ENCODE peak calls at places on chromosomes 2 and 18, in eight cellular contexts. One of them, this sample, is unnamed.
A peak's percentile ranks its signal among the peaks of the same experiment; 100 is the strongest.

GRCh38 chr2:186437719-186438118 is 48.3 kb upstream of the ZC3H15 start:
- DNase-seq in prostate gland: no peak
- DNase-seq in stomach: no peak
- DNase-seq in mammary epithelial cell: no peak
- DNase-seq in PC-3: no peak
- DNase-seq in body of pancreas: no peak
- DNase-seq in neural progenitor cell: no peak
- DNase-seq in sigmoid colon: no peak
- DNase-seq in this sample: no peak

GRCh38 chr2:210429403-210430137 is 47.0 kb downstream of the LANCL1 start:
- DNase-seq in sigmoid colon: no peak
- DNase-seq in body of pancreas: no peak
- DNase-seq in PC-3: no peak
- DNase-seq in mammary epithelial cell: no peak
- DNase-seq in prostate gland: no peak
- DNase-seq in stomach: no peak
- DNase-seq in neural progenitor cell: no peak
- DNase-seq in this sample: no peak

GRCh38 chr2:117835990-117836760 is 21.7 kb downstream of the DDX18 start:
- DNase-seq in prostate gland: peak; percentile 71
- DNase-seq in PC-3: peak; percentile 35
- DNase-seq in body of pancreas: peak; percentile 83
- DNase-seq in sigmoid colon: peak; percentile 91
- DNase-seq in stomach: peak; percentile 76
- DNase-seq in mammary epithelial cell: peak; percentile 39
- DNase-seq in neural progenitor cell: peak; percentile 85
- DNase-seq in this sample: peak; percentile 90

GRCh38 chr2:200795044-200795443 is 16.7 kb upstream of the BZW1 start:
- DNase-seq in stomach: no peak
- DNase-seq in mammary epithelial cell: no peak
- DNase-seq in neural progenitor cell: peak; percentile 36
- DNase-seq in sigmoid colon: peak; percentile 68
- DNase-seq in prostate gland: no peak
- DNase-seq in body of pancreas: no peak
- DNase-seq in PC-3: no peak
- DNase-seq in this sample: peak; percentile 65

GRCh38 chr2:217789003-217789735 is 213.6 kb downstream of the TNS1 start:
- DNase-seq in PC-3: peak; percentile 78
- DNase-seq in neural progenitor cell: peak; percentile 80
- DNase-seq in mammary epithelial cell: peak; percentile 27
- DNase-seq in prostate gland: peak; percentile 71
- DNase-seq in sigmoid colon: peak; percentile 92
- DNase-seq in stomach: peak; percentile 86
- DNase-seq in body of pancreas: peak; percentile 86
- DNase-seq in this sample: peak; percentile 81

GRCh38 chr2:152115952-152116351 is 17.1 kb upstream of the CACNB4 start:
- DNase-seq in stomach: no peak
- DNase-seq in neural progenitor cell: no peak
- DNase-seq in sigmoid colon: no peak
- DNase-seq in body of pancreas: no peak
- DNase-seq in prostate gland: no peak
- DNase-seq in mammary epithelial cell: no peak
- DNase-seq in PC-3: peak; percentile 17
- DNase-seq in this sample: peak; percentile 38

GRCh38 chr2:206274434-206275273 is at the start of gene ZDBF2:
- DNase-seq in sigmoid colon: peak; percentile 69
- DNase-seq in body of pancreas: peak; percentile 64
- DNase-seq in PC-3: peak; percentile 38
- DNase-seq in neural progenitor cell: peak; percentile 89
- DNase-seq in stomach: peak; percentile 63
- DNase-seq in mammary epithelial cell: peak; percentile 49
- DNase-seq in prostate gland: peak; percentile 20
- DNase-seq in this sample: peak; percentile 81

GRCh38 chr2:46643493-46643892 is 164.1 kb downstream of the TMEM247 start:
- DNase-seq in PC-3: no peak
- DNase-seq in body of pancreas: no peak
- DNase-seq in prostate gland: no peak
- DNase-seq in stomach: no peak
- DNase-seq in sigmoid colon: no peak
- DNase-seq in neural progenitor cell: no peak
- DNase-seq in mammary epithelial cell: no peak
- DNase-seq in this sample: no peak

GRCh38 chr2:48445091-48445725 is 84.7 kb upstream of the STON1 start:
- DNase-seq in stomach: no peak
- DNase-seq in sigmoid colon: no peak
- DNase-seq in body of pancreas: no peak
- DNase-seq in mammary epithelial cell: peak; percentile 45
- DNase-seq in PC-3: peak; percentile 84
- DNase-seq in prostate gland: no peak
- DNase-seq in neural progenitor cell: no peak
- DNase-seq in this sample: no peak

GRCh38 chr2:72916743-72917137 is 579 bp upstream of the EMX1 start:
- DNase-seq in sigmoid colon: peak; percentile 61
- DNase-seq in body of pancreas: peak; percentile 14
- DNase-seq in stomach: no peak
- DNase-seq in PC-3: no peak
- DNase-seq in prostate gland: no peak
- DNase-seq in neural progenitor cell: peak; percentile 56
- DNase-seq in mammary epithelial cell: no peak
- DNase-seq in this sample: no peak

GRCh38 chr18:63309422-63309821 is 10.1 kb downstream of the BCL2 start:
- DNase-seq in PC-3: no peak
- DNase-seq in mammary epithelial cell: no peak
- DNase-seq in sigmoid colon: no peak
- DNase-seq in body of pancreas: no peak
- DNase-seq in neural progenitor cell: no peak
- DNase-seq in stomach: no peak
- DNase-seq in prostate gland: no peak
- DNase-seq in this sample: no peak

GRCh38 chr18:24792164-24792563 is 331.7 kb downstream of the HRH4 start:
- DNase-seq in mammary epithelial cell: no peak
- DNase-seq in prostate gland: no peak
- DNase-seq in sigmoid colon: no peak
- DNase-seq in stomach: no peak
- DNase-seq in body of pancreas: no peak
- DNase-seq in PC-3: no peak
- DNase-seq in neural progenitor cell: peak; percentile 59
- DNase-seq in this sample: peak; percentile 74

GRCh38 chr18:3716116-3716660 is 266.2 kb downstream of the TGIF1 start:
- DNase-seq in body of pancreas: no peak
- DNase-seq in neural progenitor cell: no peak
- DNase-seq in stomach: no peak
- DNase-seq in sigmoid colon: no peak
- DNase-seq in prostate gland: no peak
- DNase-seq in mammary epithelial cell: no peak
- DNase-seq in PC-3: no peak
- DNase-seq in this sample: no peak

GRCh38 chr2:136801628-136802027 is 36.3 kb downstream of the THSD7B start:
- DNase-seq in PC-3: no peak
- DNase-seq in sigmoid colon: no peak
- DNase-seq in body of pancreas: no peak
- DNase-seq in stomach: no peak
- DNase-seq in neural progenitor cell: no peak
- DNase-seq in mammary epithelial cell: no peak
- DNase-seq in prostate gland: no peak
- DNase-seq in this sample: no peak

GRCh38 chr2:124836415-124836814 is 811.3 kb downstream of the CNTNAP5 start:
- DNase-seq in PC-3: no peak
- DNase-seq in body of pancreas: no peak
- DNase-seq in neural progenitor cell: no peak
- DNase-seq in sigmoid colon: no peak
- DNase-seq in stomach: no peak
- DNase-seq in mammary epithelial cell: no peak
- DNase-seq in prostate gland: no peak
- DNase-seq in this sample: no peak

GRCh38 chr2:59182249-59182648 is 941.1 kb upstream of the FANCL start:
- DNase-seq in PC-3: peak; percentile 35
- DNase-seq in stomach: no peak
- DNase-seq in mammary epithelial cell: no peak
- DNase-seq in body of pancreas: no peak
- DNase-seq in prostate gland: no peak
- DNase-seq in neural progenitor cell: peak; percentile 78
- DNase-seq in sigmoid colon: no peak
- DNase-seq in this sample: no peak

GRCh38 chr2:6184532-6185302 is 492.5 kb downstream of the SOX11 start:
- DNase-seq in PC-3: no peak
- DNase-seq in mammary epithelial cell: no peak
- DNase-seq in stomach: no peak
- DNase-seq in sigmoid colon: no peak
- DNase-seq in neural progenitor cell: peak; percentile 49
- DNase-seq in prostate gland: no peak
- DNase-seq in body of pancreas: no peak
- DNase-seq in this sample: no peak

GRCh38 chr18:80046011-80046410 is 11.8 kb downstream of the RBFA start:
- DNase-seq in prostate gland: no peak
- DNase-seq in PC-3: no peak
- DNase-seq in mammary epithelial cell: no peak
- DNase-seq in body of pancreas: no peak
- DNase-seq in neural progenitor cell: no peak
- DNase-seq in stomach: no peak
- DNase-seq in sigmoid colon: no peak
- DNase-seq in this sample: no peak

GRCh38 chr2:140808816-140809215 is 1322.0 kb downstream of the LRP1B start:
- DNase-seq in sigmoid colon: no peak
- DNase-seq in mammary epithelial cell: no peak
- DNase-seq in PC-3: peak; percentile 40
- DNase-seq in neural progenitor cell: peak; percentile 24
- DNase-seq in stomach: no peak
- DNase-seq in body of pancreas: no peak
- DNase-seq in prostate gland: no peak
- DNase-seq in this sample: peak; percentile 2

GRCh38 chr2:211665299-211665698 is 873.3 kb downstream of the ERBB4 start:
- DNase-seq in PC-3: no peak
- DNase-seq in prostate gland: no peak
- DNase-seq in stomach: no peak
- DNase-seq in neural progenitor cell: no peak
- DNase-seq in body of pancreas: no peak
- DNase-seq in sigmoid colon: no peak
- DNase-seq in mammary epithelial cell: no peak
- DNase-seq in this sample: no peak
- H3K4me1 ChIP-seq in PC-3: no peaks in the 10 kb centered on the region
- H3K4me1 ChIP-seq in prostate gland: no peaks in the 10 kb centered on the region
- H3K4me1 ChIP-seq in stomach: no peaks in the 10 kb centered on the region
- H3K4me1 ChIP-seq in neural progenitor cell: no peaks in the 10 kb centered on the region
- H3K4me1 ChIP-seq in body of pancreas: no peaks in the 10 kb centered on the region
- H3K4me1 ChIP-seq in sigmoid colon: no peaks in the 10 kb centered on the region
- H3K4me1 ChIP-seq in mammary epithelial cell: no peaks in the 10 kb centered on the region
- H3K4me1 ChIP-seq in this sample: no peaks in the 10 kb centered on the region

DNA sequence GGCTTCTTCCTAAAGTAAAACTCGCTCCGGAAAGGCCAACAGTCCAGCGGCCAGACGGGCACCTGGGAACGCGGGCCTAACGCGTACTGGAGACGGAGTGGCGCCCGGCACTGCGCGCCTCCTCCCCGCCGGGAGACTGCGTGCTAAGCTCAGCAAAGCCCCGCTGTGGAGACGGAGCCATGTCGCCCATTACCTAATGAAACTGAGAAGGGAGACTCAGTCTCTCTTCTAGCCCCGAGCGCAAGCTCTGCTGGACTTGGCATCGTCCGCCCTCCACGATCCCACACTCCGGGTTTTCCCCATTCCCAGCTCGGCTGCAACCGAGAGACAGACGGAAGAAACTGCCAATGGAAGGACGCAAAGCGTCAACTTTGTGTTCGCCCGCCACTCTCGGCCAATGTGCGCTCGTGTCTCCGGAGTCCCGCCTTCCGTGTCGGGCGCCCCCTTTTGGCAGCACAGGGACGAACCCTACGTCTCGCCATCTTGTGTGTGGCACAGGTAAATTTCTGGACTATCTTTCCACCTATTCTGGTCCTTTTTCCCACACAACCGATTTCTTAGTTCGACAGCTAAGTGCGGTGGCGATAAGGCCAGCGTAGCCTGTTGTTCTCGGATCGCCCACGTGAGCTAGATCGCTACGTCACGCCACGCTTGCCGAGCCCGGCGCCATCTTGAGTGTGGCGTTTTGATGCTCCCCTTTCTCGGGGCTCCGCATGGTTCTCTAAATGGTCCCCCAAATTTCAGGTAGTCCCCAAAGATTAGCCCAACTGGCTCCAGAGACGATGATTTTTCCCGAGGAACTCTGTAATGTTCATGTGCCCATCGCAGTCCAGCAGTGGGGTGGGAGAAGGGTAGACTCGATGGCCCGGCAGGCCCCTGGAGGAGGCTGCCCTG is 1.3 kb upstream of the PTMA start:
- DNase-seq in PC-3: peak; percentile 99
- DNase-seq in sigmoid colon: peak; percentile 100
- DNase-seq in mammary epithelial cell: peak; percentile 98
- DNase-seq in stomach: peak; percentile 99
- DNase-seq in body of pancreas: peak; percentile 99
- DNase-seq in neural progenitor cell: peak; percentile 99
- DNase-seq in prostate gland: peak; percentile 99
- DNase-seq in this sample: peak; percentile 99
- H3K4me3 ChIP-seq in PC-3: peak overlapping the region; percentile 84
- H3K4me3 ChIP-seq in sigmoid colon: peak overlapping the region; percentile 71
- H3K4me3 ChIP-seq in mammary epithelial cell: peak overlapping the region; percentile 76
- H3K4me3 ChIP-seq in stomach: peak overlapping the region; percentile 52
- H3K4me3 ChIP-seq in body of pancreas: peak overlapping the region; percentile 33
- H3K4me3 ChIP-seq in neural progenitor cell: peak overlapping the region; percentile 88
- H3K4me3 ChIP-seq in prostate gland: peak overlapping the region; percentile 69
- H3K4me3 ChIP-seq in this sample: peak overlapping the region; percentile 45

DNA sequence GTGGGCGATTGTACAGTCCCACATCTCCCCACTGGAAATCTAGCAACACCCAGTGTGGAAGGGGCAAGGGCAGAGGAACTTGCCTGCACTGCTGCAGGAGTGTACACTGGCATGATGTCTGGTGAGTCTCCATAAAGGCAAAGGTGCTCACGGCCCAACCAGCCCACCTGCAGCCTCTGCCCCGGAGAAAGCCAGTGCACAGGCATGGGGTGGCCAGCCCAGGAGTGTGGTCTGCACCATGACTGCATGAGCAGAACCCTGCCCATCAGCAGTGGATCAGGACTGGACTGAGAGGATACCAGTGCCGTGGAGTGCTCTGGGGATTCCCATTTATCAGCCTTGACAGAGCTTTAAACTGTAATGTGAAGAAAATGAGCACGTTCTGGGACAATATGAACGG is 342.6 kb upstream of the HS6ST1 start:
- DNase-seq in body of pancreas: no peak
- DNase-seq in PC-3: no peak
- DNase-seq in stomach: peak; percentile 8
- DNase-seq in prostate gland: no peak
- DNase-seq in sigmoid colon: no peak
- DNase-seq in neural progenitor cell: no peak
- DNase-seq in mammary epithelial cell: no peak
- DNase-seq in this sample: no peak
- H3K27ac ChIP-seq in body of pancreas: no peak overlapping the region
- H3K27ac ChIP-seq in PC-3: no peak overlapping the region
- H3K27ac ChIP-seq in stomach: no peak overlapping the region
- H3K27ac ChIP-seq in prostate gland: no peak overlapping the region
- H3K27ac ChIP-seq in sigmoid colon: no peak overlapping the region
- H3K27ac ChIP-seq in neural progenitor cell: no peak overlapping the region
- H3K27ac ChIP-seq in mammary epithelial cell: no peak overlapping the region
- H3K27ac ChIP-seq in this sample: no peak overlapping the region

DNA sequence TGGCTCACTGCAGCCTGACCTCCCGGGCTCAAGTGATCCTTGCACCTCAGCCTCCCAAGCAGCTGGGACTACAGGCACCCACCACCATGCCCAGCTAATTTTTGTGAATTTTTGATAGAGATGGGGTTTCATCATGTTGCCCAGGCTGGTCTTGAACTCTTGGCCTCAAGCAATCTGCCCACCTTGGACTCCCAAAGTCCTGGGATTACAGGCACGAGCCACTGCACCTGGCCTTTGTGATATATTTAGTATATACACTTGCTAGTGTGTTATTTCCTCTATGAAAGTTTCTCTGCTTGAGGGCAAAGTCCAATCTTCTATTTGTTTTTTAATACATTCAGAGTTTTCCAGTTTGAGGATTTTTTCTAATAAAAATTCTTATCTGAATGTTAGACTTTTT is 119.3 kb downstream of the GALNT3 start:
- DNase-seq in prostate gland: no peak
- DNase-seq in neural progenitor cell: no peak
- DNase-seq in sigmoid colon: no peak
- DNase-seq in stomach: no peak
- DNase-seq in PC-3: no peak
- DNase-seq in body of pancreas: no peak
- DNase-seq in mammary epithelial cell: no peak
- DNase-seq in this sample: no peak
- H3K4me1 ChIP-seq in prostate gland: no peaks in the 10 kb centered on the region
- H3K4me1 ChIP-seq in neural progenitor cell: peaks cover 6% of the 10 kb centered on the region
- H3K4me1 ChIP-seq in sigmoid colon: no peaks in the 10 kb centered on the region
- H3K4me1 ChIP-seq in stomach: no peaks in the 10 kb centered on the region
- H3K4me1 ChIP-seq in PC-3: no peaks in the 10 kb centered on the region
- H3K4me1 ChIP-seq in body of pancreas: no peaks in the 10 kb centered on the region
- H3K4me1 ChIP-seq in mammary epithelial cell: no peaks in the 10 kb centered on the region
- H3K4me1 ChIP-seq in this sample: peaks cover 8% of the 10 kb centered on the region

This sample was measured in cardiac muscle cell.